ENCODE peak calls at places on chromosomes 4 and X, in four cellular contexts. Y, K, B and X are unnamed samples.
A peak's percentile ranks its signal among the peaks of the same experiment; 100 is the strongest.

GRCh38 chr4:73576366-73576765 is 43.9 kb downstream of the RASSF6 start:
- DNase-seq in Y (peak; percentile 29), B (no peak), K (no peak), X (no peak)

GRCh38 chr4:124804041-124804440 is 91.5 kb upstream of the ANKRD50 start:
- DNase-seq in B (peak; percentile 11), Y (no peak), K (no peak), X (no peak)

GRCh38 chr4:126405369-126405982 is 1090.7 kb downstream of the FAT4 start:
- DNase-seq in K (no peak), B (no peak), Y (peak; percentile 39), X (no peak)

GRCh38 chrX:111492085-111492484 is 19.4 kb upstream of the SERTM2 start:
- DNase-seq in Y (no peak), K (no peak), B (no peak), X (no peak)

GRCh38 chr4:3530051-3530450 is 2.2 kb downstream of the LRPAP1 start:
- DNase-seq in Y (no peak), K (no peak), B (no peak), X (no peak)

GRCh38 chr4:177447417-177448004 is 5.3 kb upstream of the AGA start:
- DNase-seq in K (no peak), B (no peak), Y (no peak), X (no peak)

GRCh38 chrX:13688772-13689518 is at the start of gene RAB9A:
- DNase-seq in B (peak; percentile 95), Y (peak; percentile 68), K (peak; percentile 90), X (peak; percentile 68)

GRCh38 chr4:112515278-112516075 is 503 bp downstream of the NEUROG2 start:
- DNase-seq in B (peak; percentile 79), K (peak; percentile 56), Y (no peak), X (no peak)

GRCh38 chr4:185580699-185581098 is 45.4 kb upstream of the PDLIM3 start:
- DNase-seq in Y (peak; percentile 26), K (no peak), B (no peak), X (no peak)

GRCh38 chrX:9182041-9182440 is 148.1 kb upstream of the FAM9B start:
- DNase-seq in B (no peak), Y (peak; percentile 59), K (no peak), X (no peak)

GRCh38 chr4:157791236-157791635 is 381.6 kb downstream of the GASK1B start:
- DNase-seq in K (no peak), Y (no peak), B (no peak), X (no peak)

GRCh38 chr4:160537681-160538080 is 1434.8 kb downstream of the RAPGEF2 start:
- DNase-seq in K (no peak), B (no peak), Y (no peak), X (no peak)

GRCh38 chrX:147912093-147912801 is 528 bp downstream of the FMR1 start:
- DNase-seq in K (peak; percentile 61), B (peak; percentile 76), Y (peak; percentile 31), X (peak; percentile 2)

GRCh38 chr4:111847256-111848108 is 297.8 kb upstream of the FAM241A start:
- DNase-seq in B (no peak), K (no peak), Y (no peak), X (no peak)

GRCh38 chr4:142909908-142910307 is 63.8 kb upstream of the INPP4B start:
- DNase-seq in B (no peak), Y (peak; percentile 12), K (no peak), X (no peak)

GRCh38 chrX:45683914-45684313 is 483.2 kb upstream of the DIPK2B start:
- DNase-seq in Y (no peak), B (no peak), K (no peak), X (no peak)

GRCh38 chr4:90769251-90769650 is 642.1 kb downstream of the CCSER1 start:
- DNase-seq in B (no peak), Y (no peak), K (no peak), X (no peak)

GRCh38 chr4:49058306-49058705 is 72.2 kb downstream of the CWH43 start:
- DNase-seq in B (no peak), Y (no peak), K (no peak), X (no peak)

GRCh38 chr4:167826281-167826680 is 266.1 kb upstream of the ANXA10 start:
- DNase-seq in K (no peak), Y (no peak), B (no peak), X (no peak)

GRCh38 chr4:38538517-38538916 is 125.5 kb upstream of the KLF3 start:
- DNase-seq in Y (no peak), K (no peak), B (no peak), X (no peak)

GRCh38 chr4:3451956-3452355 is 10.2 kb downstream of the HGFAC start:
- DNase-seq in K (no peak), B (no peak), Y (peak; percentile 79), X (no peak)

GRCh38 chr4:93867416-93868001 is 39.0 kb downstream of the ATOH1 start:
- DNase-seq in Y (no peak), B (no peak), K (no peak), X (no peak)

GRCh38 chrX:71111141-71111843 is at the start of gene IL2RG:
- DNase-seq in K (peak; percentile 66), Y (no peak), B (no peak), X (peak; percentile 64)

GRCh38 chr4:107828315-107828714 is 3.6 kb downstream of the SGMS2 start:
- DNase-seq in K (no peak), B (no peak), Y (no peak), X (no peak)

GRCh38 chrX:118968031-118968430 is 6.4 kb upstream of the LONRF3 start:
- DNase-seq in Y (no peak), K (no peak), B (no peak), X (no peak)

GRCh38 chr4:3787489-3788365 is 21.5 kb downstream of the ADRA2C start:
- DNase-seq in K (no peak), B (peak; percentile 50), Y (no peak), X (no peak)

GRCh38 chr4:180827193-180827592 is 1416.0 kb upstream of the TENM3 start:
- DNase-seq in K (no peak), B (no peak), Y (peak; percentile 39), X (no peak)

GRCh38 chrX:23616361-23616760 is 50.9 kb upstream of the PRDX4 start:
- DNase-seq in Y (peak; percentile 38), K (no peak), B (no peak), X (no peak)

GRCh38 chr4:127708985-127709384 is 21.2 kb upstream of the SLC25A31 start:
- DNase-seq in K (no peak), B (no peak), Y (peak; percentile 77), X (no peak)

DNA sequence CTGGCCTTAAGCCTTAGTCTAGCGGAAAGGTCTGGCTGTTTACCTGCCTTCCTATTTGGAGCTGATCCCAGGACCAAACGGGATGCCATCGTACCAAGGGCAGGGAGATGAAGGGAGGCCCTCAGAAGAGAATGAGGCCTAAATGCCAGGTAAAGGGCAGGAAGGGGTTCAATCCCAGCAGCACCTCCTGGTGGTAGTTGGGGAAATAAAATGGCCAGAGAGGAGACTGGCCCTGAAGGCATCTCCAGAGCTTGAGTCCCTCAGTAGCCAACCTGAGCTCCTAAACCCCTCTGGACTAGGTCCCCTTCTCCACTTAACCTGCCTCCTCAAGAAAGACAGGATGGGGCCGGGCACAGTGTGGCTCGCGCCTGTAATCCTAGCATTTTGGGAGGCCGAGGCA is 53.7 kb downstream of the KDM5C start:
- DNase-seq in Y (no peak), K (no peak), B (no peak), X (no peak)
- TF ChIP-seq CTCF in Y (no peak), K (no peak), B (no peak), X (no peak)

GRCh38 chrX:17773221-17773876 is 36.1 kb downstream of the SCML1 start:
- DNase-seq in Y (no peak), B (no peak), K (no peak), X (no peak)
- H3K27me3 ChIP-seq in Y (peaks cover 6% of the 10 kb centered on the region), B (no peaks in the 10 kb centered on the region), K (no peaks in the 10 kb centered on the region), X (no peaks in the 10 kb centered on the region)

GRCh38 chr4:182711211-182711610 is 206.0 kb downstream of the DCTD start:
- DNase-seq in B (no peak), Y (peak; percentile 25), K (no peak), X (no peak)
- H3K27ac ChIP-seq in B (no peak overlapping the region), Y (no peak overlapping the region), K (no peak overlapping the region), X (no peak overlapping the region)

DNA sequence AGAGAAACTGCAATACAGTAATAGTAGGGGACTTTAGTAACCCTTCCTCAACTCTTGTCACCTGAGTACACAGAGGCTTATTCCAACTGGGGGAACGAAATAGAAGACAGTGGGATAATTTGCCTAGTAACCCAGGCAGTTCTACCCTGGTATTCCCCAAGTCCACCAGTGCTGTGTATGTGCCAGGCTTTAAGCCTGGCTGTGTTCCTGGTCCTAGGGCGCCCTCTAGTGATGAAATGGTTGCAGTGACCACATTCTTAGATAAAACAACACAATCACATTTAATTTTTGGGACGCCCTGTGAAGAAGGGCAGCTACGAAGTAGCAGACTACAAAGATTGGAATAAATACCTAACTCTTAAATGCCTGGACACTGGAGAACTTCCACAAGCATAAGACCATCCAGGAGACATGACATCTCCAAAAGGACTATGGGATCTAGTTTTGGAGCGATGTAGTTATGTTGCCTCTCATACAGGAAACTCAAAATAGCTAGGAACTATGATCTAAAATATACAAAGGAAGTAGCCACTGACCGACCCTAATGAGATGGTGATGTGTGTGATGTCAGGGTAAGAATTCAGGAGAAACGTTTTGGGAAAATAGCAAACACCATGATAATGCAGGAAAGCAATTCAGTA is 288.5 kb upstream of the ZCCHC13 start:
- DNase-seq in B (no peak), K (no peak), Y (peak; percentile 77), X (peak; percentile 43)
- TF ChIP-seq CTCF in B (peak; percentile 60), K (peak; percentile 90), Y (peak; percentile 97), X (peak; percentile 78)

GRCh38 chr4:82594466-82594865 is 32.7 kb upstream of the TMEM150C start:
- DNase-seq in Y (no peak), K (no peak), B (no peak), X (no peak)
- H3K27me3 ChIP-seq in Y (peaks cover 34% of the 10 kb centered on the region), K (no peaks in the 10 kb centered on the region), B (no peaks in the 10 kb centered on the region), X (peaks cover 6% of the 10 kb centered on the region)

DNA sequence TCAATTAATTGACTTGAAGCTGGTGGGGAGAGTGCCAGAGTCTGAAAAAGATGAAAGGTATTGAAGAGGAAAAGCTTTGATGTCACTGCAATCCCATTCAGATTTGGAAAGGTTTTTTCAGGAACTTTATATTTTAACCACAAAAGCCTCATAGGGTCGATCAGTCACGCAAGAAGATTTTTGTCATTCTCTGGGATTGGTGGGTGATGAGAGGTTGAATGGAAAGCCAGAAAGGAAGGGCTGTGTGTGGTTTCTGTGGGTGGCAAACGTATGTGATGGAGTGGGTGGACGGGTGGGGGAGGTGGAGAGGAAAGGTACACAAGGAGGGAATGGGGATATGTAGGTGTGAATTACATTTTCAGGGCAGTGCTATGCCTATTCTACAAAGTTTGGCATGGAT is 173.8 kb upstream of the SCML1 start:
- DNase-seq in B (no peak), K (no peak), Y (peak; percentile 48), X (no peak)
- H3K27ac ChIP-seq in B (no peak overlapping the region), K (no peak overlapping the region), Y (no peak overlapping the region), X (no peak overlapping the region)

GRCh38 chr4:7068883-7069282 is 1.0 kb upstream of the GRPEL1 start:
- DNase-seq in B (no peak), Y (no peak), K (no peak), X (no peak)
- TF ChIP-seq CTCF in B (no peak), Y (no peak), K (no peak), X (no peak)

GRCh38 chrX:40088299-40088625 is 9.5 kb downstream of the BCOR start:
- DNase-seq in K (no peak), B (no peak), Y (no peak), X (no peak)
- H3K27me3 ChIP-seq in K (no peaks in the 10 kb centered on the region), B (peaks cover 45% of the 10 kb centered on the region), Y (no peaks in the 10 kb centered on the region), X (no peaks in the 10 kb centered on the region)